ENCODE peak calls at places on chromosomes 5 and 9, in four cellular contexts. S is endothelial cell, O is hypothalamus, N is cardiac septum. M is an unnamed sample.

GRCh38 chr9:133604856-133605255 is 4.3 kb downstream of the FAM163B start:
- DNase-seq in O (no peak), S (no peak), N (no peak), M (no peak)

GRCh38 chr9:88773627-88774244 is 217.5 kb upstream of the S1PR3 start:
- DNase-seq in O (no peak), S (no peak), N (no peak), M (no peak)

GRCh38 chr5:14628346-14628745 is 36.2 kb upstream of the OTULIN start:
- DNase-seq in N (no peak), S (peak), O (no peak), M (no peak)

GRCh38 chr9:4796988-4797956 is 4.5 kb downstream of the RCL1 start:
- DNase-seq in N (no peak), S (peak), O (no peak), M (no peak)

GRCh38 chr5:131282235-131282634 is 18.4 kb downstream of the CDC42SE2 start:
- DNase-seq in N (no peak), O (no peak), S (no peak), M (no peak)

GRCh38 chr5:157593036-157593435 is 17.5 kb upstream of the ADAM19 start:
- DNase-seq in O (no peak), S (no peak), N (no peak), M (no peak)

GRCh38 chr5:153937661-153938060 is 101.0 kb downstream of the FAM114A2 start:
- DNase-seq in O (no peak), S (no peak), N (no peak), M (no peak)

GRCh38 chr9:84669293-84670105 is at the start of gene NTRK2:
- DNase-seq in O (peak), N (no peak), S (peak), M (no peak)

GRCh38 chr9:18721267-18722079 is 247.5 kb downstream of the ADAMTSL1 start:
- DNase-seq in N (no peak), O (no peak), S (no peak), M (no peak)

GRCh38 chr5:139431706-139432105 is 7.6 kb downstream of the DNAJC18 start:
- DNase-seq in O (no peak), N (no peak), S (no peak), M (no peak)

GRCh38 chr9:10252174-10252573 is 360.6 kb downstream of the PTPRD start:
- DNase-seq in O (no peak), S (no peak), N (peak), M (no peak)

GRCh38 chr5:53730938-53731337 is 170.5 kb downstream of the NDUFS4 start:
- DNase-seq in S (peak), N (no peak), O (no peak), M (no peak)

GRCh38 chr5:168886153-168886552 is 307.0 kb upstream of the PANK3 start:
- DNase-seq in O (no peak), S (no peak), N (no peak), M (no peak)

GRCh38 chr9:77127071-77127470 is 50.3 kb upstream of the VPS13A start:
- DNase-seq in S (no peak), N (no peak), O (no peak), M (no peak)

GRCh38 chr5:63125862-63126261 is 547.2 kb downstream of the LRRC70 start:
- DNase-seq in S (no peak), N (no peak), O (no peak), M (no peak)

GRCh38 chr9:12819436-12820185 is 44.8 kb downstream of the LURAP1L start:
- DNase-seq in N (no peak), S (peak), O (no peak), M (no peak)

GRCh38 chr9:69582544-69583297 is 89.5 kb downstream of the APBA1 start:
- DNase-seq in O (no peak), S (no peak), N (no peak), M (no peak)